ENCODE peak calls at places on chromosomes 7 and 10, in six cellular contexts. C, F, R, V, G and O are unnamed samples.

GRCh38 chr10:20686236-20686635 is 210.9 kb downstream of the NEBL start:
- DNase-seq in C (no peak), F (no peak), R (no peak), V (no peak), G (no peak), O (no peak)

GRCh38 chr7:91397099-91397498 is 132.9 kb downstream of the FZD1 start:
- DNase-seq in C (no peak), F (no peak), R (no peak), V (no peak), G (no peak), O (no peak)

GRCh38 chr10:51667992-51668689 is 31.3 kb downstream of the CSTF2T start:
- DNase-seq in C (no peak), F (no peak), R (no peak), V (no peak), G (no peak), O (no peak)

GRCh38 chr10:6486280-6486679 is 93.8 kb downstream of the PRKCQ start:
- DNase-seq in C (no peak), F (no peak), R (no peak), V (no peak), G (no peak), O (no peak)

GRCh38 chr7:90401989-90402388 is 1.3 kb upstream of the CLDN12 start:
- DNase-seq in C (peak; percentile 54), F (peak; percentile 97), R (no peak), V (no peak), G (no peak), O (no peak)

GRCh38 chr7:149287622-149288021 is 25.6 kb downstream of the ZNF783 start:
- DNase-seq in C (no peak), F (no peak), R (no peak), V (no peak), G (no peak), O (no peak)

GRCh38 chr10:4937346-4937745 is 25.9 kb upstream of the AKR1C1 start:
- DNase-seq in C (no peak), F (no peak), R (no peak), V (no peak), G (no peak), O (no peak)

GRCh38 chr10:1666147-1666546 is 71.2 kb downstream of the ADARB2 start:
- DNase-seq in C (no peak), F (no peak), R (no peak), V (no peak), G (no peak), O (no peak)

GRCh38 chr10:88190123-88190522 is 326.7 kb downstream of the PTEN start:
- DNase-seq in C (no peak), F (no peak), R (no peak), V (no peak), G (no peak), O (no peak)

GRCh38 chr10:20265146-20265545 is 448.9 kb downstream of the PLXDC2 start:
- DNase-seq in C (no peak), F (no peak), R (no peak), V (no peak), G (no peak), O (no peak)

GRCh38 chr7:7119668-7120208 is 62.6 kb upstream of the C1GALT1 start:
- DNase-seq in C (no peak), F (no peak), R (no peak), V (no peak), G (no peak), O (no peak)

GRCh38 chr7:30694774-30695721 is 12.8 kb upstream of the CRHR2 start:
- DNase-seq in C (no peak), F (no peak), R (no peak), V (no peak), G (no peak), O (no peak)